ENCODE peak calls at places on chromosomes 13 and 19, in nine cellular contexts. One of them, this sample, is unnamed.

GRCh38 chr19:47107201-47107952 is 6.2 kb downstream of the ZC3H4 start:
- DNase-seq in AG04450: no peak
- DNase-seq in cardiac fibroblast: peak
- DNase-seq in transverse colon: no peak
- DNase-seq in breast epithelium: no peak
- DNase-seq in A549: no peak
- DNase-seq in fibroblast of pulmonary artery: no peak
- DNase-seq in AG10803: no peak
- DNase-seq in HCT116: no peak
- DNase-seq in this sample: peak

GRCh38 chr13:59391696-59392095 is 772.0 kb downstream of the DIAPH3 start:
- DNase-seq in A549: peak
- DNase-seq in transverse colon: peak
- DNase-seq in AG10803: peak
- DNase-seq in breast epithelium: no peak
- DNase-seq in HCT116: peak
- DNase-seq in cardiac fibroblast: peak
- DNase-seq in fibroblast of pulmonary artery: peak
- DNase-seq in AG04450: peak
- DNase-seq in this sample: peak

GRCh38 chr19:11448923-11449554 is 13.6 kb downstream of the PRKCSH start:
- DNase-seq in transverse colon: no peak
- DNase-seq in HCT116: no peak
- DNase-seq in AG10803: no peak
- DNase-seq in AG04450: no peak
- DNase-seq in cardiac fibroblast: no peak
- DNase-seq in breast epithelium: no peak
- DNase-seq in fibroblast of pulmonary artery: no peak
- DNase-seq in A549: no peak
- DNase-seq in this sample: no peak

GRCh38 chr13:40389081-40389641 is 277.3 kb downstream of the FOXO1 start:
- DNase-seq in fibroblast of pulmonary artery: no peak
- DNase-seq in AG10803: no peak
- DNase-seq in transverse colon: no peak
- DNase-seq in breast epithelium: no peak
- DNase-seq in A549: no peak
- DNase-seq in cardiac fibroblast: no peak
- DNase-seq in AG04450: no peak
- DNase-seq in HCT116: no peak
- DNase-seq in this sample: peak

GRCh38 chr19:48596679-48597465 is 9.7 kb upstream of the SPACA4 start:
- DNase-seq in cardiac fibroblast: no peak
- DNase-seq in AG10803: no peak
- DNase-seq in transverse colon: no peak
- DNase-seq in breast epithelium: no peak
- DNase-seq in AG04450: no peak
- DNase-seq in HCT116: no peak
- DNase-seq in A549: no peak
- DNase-seq in fibroblast of pulmonary artery: no peak
- DNase-seq in this sample: no peak

GRCh38 chr13:74987124-74987690 is 494.8 kb downstream of the TBC1D4 start:
- DNase-seq in A549: no peak
- DNase-seq in cardiac fibroblast: no peak
- DNase-seq in fibroblast of pulmonary artery: no peak
- DNase-seq in HCT116: no peak
- DNase-seq in AG04450: no peak
- DNase-seq in AG10803: no peak
- DNase-seq in transverse colon: no peak
- DNase-seq in breast epithelium: no peak
- DNase-seq in this sample: no peak

GRCh38 chr19:15715642-15716041 is 12.2 kb upstream of the OR10H2 start:
- DNase-seq in fibroblast of pulmonary artery: no peak
- DNase-seq in cardiac fibroblast: no peak
- DNase-seq in AG04450: no peak
- DNase-seq in A549: no peak
- DNase-seq in breast epithelium: no peak
- DNase-seq in HCT116: no peak
- DNase-seq in AG10803: no peak
- DNase-seq in transverse colon: no peak
- DNase-seq in this sample: no peak

GRCh38 chr19:23777216-23777615 is 18.5 kb upstream of the ZNF681 start:
- DNase-seq in AG04450: no peak
- DNase-seq in AG10803: no peak
- DNase-seq in breast epithelium: no peak
- DNase-seq in cardiac fibroblast: no peak
- DNase-seq in A549: no peak
- DNase-seq in HCT116: no peak
- DNase-seq in fibroblast of pulmonary artery: no peak
- DNase-seq in transverse colon: peak
- DNase-seq in this sample: no peak

GRCh38 chr13:67042556-67042955 is 187.6 kb downstream of the PCDH9 start:
- DNase-seq in fibroblast of pulmonary artery: no peak
- DNase-seq in breast epithelium: no peak
- DNase-seq in transverse colon: no peak
- DNase-seq in A549: no peak
- DNase-seq in HCT116: no peak
- DNase-seq in AG04450: no peak
- DNase-seq in AG10803: no peak
- DNase-seq in cardiac fibroblast: no peak
- DNase-seq in this sample: no peak

GRCh38 chr19:37981785-37982475 is 74.9 kb downstream of the SIPA1L3 start:
- DNase-seq in AG04450: peak
- DNase-seq in transverse colon: peak
- DNase-seq in breast epithelium: no peak
- DNase-seq in fibroblast of pulmonary artery: no peak
- DNase-seq in HCT116: no peak
- DNase-seq in A549: no peak
- DNase-seq in AG10803: no peak
- DNase-seq in cardiac fibroblast: no peak
- DNase-seq in this sample: no peak

GRCh38 chr19:37980419-37980975 is 73.5 kb downstream of the SIPA1L3 start:
- DNase-seq in AG04450: no peak
- DNase-seq in HCT116: no peak
- DNase-seq in cardiac fibroblast: no peak
- DNase-seq in AG10803: no peak
- DNase-seq in fibroblast of pulmonary artery: no peak
- DNase-seq in transverse colon: no peak
- DNase-seq in A549: no peak
- DNase-seq in breast epithelium: no peak
- DNase-seq in this sample: no peak

GRCh38 chr19:37983916-37984315 is 76.9 kb downstream of the SIPA1L3 start:
- DNase-seq in fibroblast of pulmonary artery: no peak
- DNase-seq in HCT116: no peak
- DNase-seq in cardiac fibroblast: no peak
- DNase-seq in breast epithelium: no peak
- DNase-seq in AG04450: no peak
- DNase-seq in AG10803: no peak
- DNase-seq in A549: no peak
- DNase-seq in transverse colon: no peak
- DNase-seq in this sample: no peak

GRCh38 chr19:37982655-37983054 is 75.6 kb downstream of the SIPA1L3 start:
- DNase-seq in breast epithelium: no peak
- DNase-seq in fibroblast of pulmonary artery: no peak
- DNase-seq in A549: no peak
- DNase-seq in cardiac fibroblast: no peak
- DNase-seq in AG04450: no peak
- DNase-seq in transverse colon: no peak
- DNase-seq in AG10803: no peak
- DNase-seq in HCT116: no peak
- DNase-seq in this sample: no peak

GRCh38 chr19:37983153-37983552 is 76.1 kb downstream of the SIPA1L3 start:
- DNase-seq in AG10803: no peak
- DNase-seq in A549: no peak
- DNase-seq in cardiac fibroblast: no peak
- DNase-seq in fibroblast of pulmonary artery: no peak
- DNase-seq in HCT116: no peak
- DNase-seq in breast epithelium: no peak
- DNase-seq in transverse colon: no peak
- DNase-seq in AG04450: no peak
- DNase-seq in this sample: no peak
- TF ChIP-seq CTCF in AG10803: no peak
- TF ChIP-seq CTCF in A549: no peak
- TF ChIP-seq CTCF in cardiac fibroblast: no peak
- TF ChIP-seq CTCF in fibroblast of pulmonary artery: no peak
- TF ChIP-seq CTCF in HCT116: no peak
- TF ChIP-seq CTCF in breast epithelium: no peak
- TF ChIP-seq CTCF in transverse colon: no peak
- TF ChIP-seq CTCF in AG04450: no peak
- TF ChIP-seq CTCF in this sample: no peak

GRCh38 chr13:46666727-46667456 is 113.9 kb downstream of the LRCH1 start:
- DNase-seq in A549: no peak
- DNase-seq in transverse colon: no peak
- DNase-seq in breast epithelium: no peak
- DNase-seq in AG04450: no peak
- DNase-seq in AG10803: no peak
- DNase-seq in HCT116: no peak
- DNase-seq in cardiac fibroblast: no peak
- DNase-seq in fibroblast of pulmonary artery: no peak
- DNase-seq in this sample: no peak

GRCh38 chr13:46668906-46669525 is 116.0 kb downstream of the LRCH1 start:
- DNase-seq in breast epithelium: no peak
- DNase-seq in AG10803: no peak
- DNase-seq in HCT116: no peak
- DNase-seq in transverse colon: no peak
- DNase-seq in A549: no peak
- DNase-seq in cardiac fibroblast: no peak
- DNase-seq in AG04450: no peak
- DNase-seq in fibroblast of pulmonary artery: no peak
- DNase-seq in this sample: no peak

GRCh38 chr13:46667687-46668281 is 114.8 kb downstream of the LRCH1 start:
- DNase-seq in AG10803: no peak
- DNase-seq in transverse colon: no peak
- DNase-seq in cardiac fibroblast: no peak
- DNase-seq in HCT116: no peak
- DNase-seq in fibroblast of pulmonary artery: peak
- DNase-seq in AG04450: no peak
- DNase-seq in breast epithelium: no peak
- DNase-seq in A549: no peak
- DNase-seq in this sample: peak

GRCh38 chr13:46665630-46666482 is 112.9 kb downstream of the LRCH1 start:
- DNase-seq in transverse colon: no peak
- DNase-seq in cardiac fibroblast: no peak
- DNase-seq in AG10803: no peak
- DNase-seq in A549: peak
- DNase-seq in fibroblast of pulmonary artery: no peak
- DNase-seq in HCT116: no peak
- DNase-seq in AG04450: no peak
- DNase-seq in breast epithelium: no peak
- DNase-seq in this sample: peak

GRCh38 chr13:46668302-46668720 is 115.3 kb downstream of the LRCH1 start:
- DNase-seq in transverse colon: no peak
- DNase-seq in A549: no peak
- DNase-seq in breast epithelium: no peak
- DNase-seq in AG04450: peak
- DNase-seq in cardiac fibroblast: peak
- DNase-seq in AG10803: peak
- DNase-seq in fibroblast of pulmonary artery: peak
- DNase-seq in HCT116: no peak
- DNase-seq in this sample: peak
- H3K4me3 ChIP-seq in transverse colon: no peak
- H3K4me3 ChIP-seq in A549: no peak
- H3K4me3 ChIP-seq in breast epithelium: peak
- H3K4me3 ChIP-seq in AG04450: peak
- H3K4me3 ChIP-seq in cardiac fibroblast: peak
- H3K4me3 ChIP-seq in AG10803: peak
- H3K4me3 ChIP-seq in fibroblast of pulmonary artery: peak
- H3K4me3 ChIP-seq in HCT116: no peak
- H3K4me3 ChIP-seq in this sample: peak

GRCh38 chr13:112587359-112587766 is 590 bp downstream of the TUBGCP3 start:
- DNase-seq in fibroblast of pulmonary artery: peak
- DNase-seq in HCT116: peak
- DNase-seq in transverse colon: peak
- DNase-seq in breast epithelium: peak
- DNase-seq in cardiac fibroblast: peak
- DNase-seq in AG10803: peak
- DNase-seq in A549: peak
- DNase-seq in AG04450: peak
- DNase-seq in this sample: peak
- TF ChIP-seq CTCF in fibroblast of pulmonary artery: no peak
- TF ChIP-seq CTCF in HCT116: no peak
- TF ChIP-seq CTCF in transverse colon: no peak
- TF ChIP-seq CTCF in breast epithelium: no peak
- TF ChIP-seq CTCF in cardiac fibroblast: no peak
- TF ChIP-seq CTCF in AG10803: peak
- TF ChIP-seq CTCF in A549: no peak
- TF ChIP-seq CTCF in AG04450: no peak
- TF ChIP-seq CTCF in this sample: no peak

DNA sequence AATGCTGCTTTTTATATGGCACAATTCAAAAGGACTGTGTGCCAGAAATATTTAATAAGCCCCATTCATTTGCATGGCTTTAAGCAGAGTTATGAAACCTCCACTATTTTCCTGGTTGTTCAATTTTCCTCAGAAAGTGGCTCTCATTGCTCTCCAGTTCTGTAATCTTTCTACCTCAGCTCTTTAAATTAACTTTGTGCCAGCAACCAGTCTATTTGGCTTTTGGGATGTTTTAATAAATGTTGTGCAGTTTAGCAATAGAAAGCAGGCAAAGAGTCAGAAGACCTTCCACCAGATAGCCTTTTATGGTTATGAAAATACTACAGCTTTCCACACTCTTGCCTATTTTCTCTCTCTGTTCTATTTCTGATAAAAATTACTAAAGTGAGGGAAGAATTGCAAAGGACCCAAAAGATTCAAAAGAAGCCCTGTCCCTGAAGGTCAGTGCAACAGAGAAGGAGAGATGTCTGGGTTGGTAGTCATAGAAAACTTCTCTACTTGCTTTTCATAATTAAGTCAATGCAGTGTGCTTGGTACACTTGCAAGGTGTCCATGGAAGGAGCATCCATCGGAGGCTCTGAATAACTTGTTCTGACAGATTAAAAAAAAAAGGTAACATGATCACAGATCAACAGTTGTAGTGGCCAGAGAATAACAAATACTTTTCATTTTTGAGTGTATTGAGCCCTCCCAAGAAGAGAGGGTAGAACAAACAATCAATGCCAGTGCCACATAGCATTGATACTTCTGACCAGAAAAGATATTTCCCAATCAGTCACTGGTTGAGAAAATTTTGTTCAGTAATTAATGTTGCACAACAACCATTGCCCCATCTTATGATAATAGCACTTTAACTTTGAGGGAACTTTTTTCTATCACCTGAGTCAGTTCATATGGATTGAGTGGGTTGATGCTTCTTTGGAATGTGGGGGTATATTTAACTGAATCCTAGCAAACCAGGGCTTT is 48.4 kb upstream of the SPRY2 start:
- DNase-seq in AG10803: no peak
- DNase-seq in HCT116: no peak
- DNase-seq in transverse colon: no peak
- DNase-seq in fibroblast of pulmonary artery: peak
- DNase-seq in A549: no peak
- DNase-seq in breast epithelium: no peak
- DNase-seq in cardiac fibroblast: no peak
- DNase-seq in AG04450: no peak
- DNase-seq in this sample: no peak
- H3K4me3 ChIP-seq in AG10803: no peak
- H3K4me3 ChIP-seq in HCT116: no peak
- H3K4me3 ChIP-seq in transverse colon: no peak
- H3K4me3 ChIP-seq in fibroblast of pulmonary artery: no peak
- H3K4me3 ChIP-seq in A549: no peak
- H3K4me3 ChIP-seq in breast epithelium: no peak
- H3K4me3 ChIP-seq in cardiac fibroblast: no peak
- H3K4me3 ChIP-seq in AG04450: no peak
- H3K4me3 ChIP-seq in this sample: no peak

This sample was measured in astrocyte of the spinal cord.